ENCODE peak calls at places on chromosomes 4 and X, in nine cellular contexts. R, V, Q, Z, T, W, O, F and J are unnamed samples.

GRCh38 chrX:11756354-11757318 is 1.4 kb upstream of the MSL3 start:
- DNase-seq in R (no peak), V (no peak), Q (no peak), Z (no peak), T (no peak), W (no peak), O (no peak), F (peak), J (no peak)

GRCh38 chr4:130074096-130074495 is 978.1 kb downstream of the C4orf33 start:
- DNase-seq in R (no peak), V (peak), Q (no peak), Z (peak), T (no peak), W (peak), O (no peak), F (no peak), J (no peak)

GRCh38 chrX:12615061-12615460 is 176.2 kb upstream of the PRPS2 start:
- DNase-seq in R (no peak), V (no peak), Q (no peak), Z (no peak), T (no peak), W (no peak), O (no peak), F (no peak), J (no peak)

GRCh38 chr4:121656269-121656641 is 40.5 kb downstream of the ANXA5 start:
- DNase-seq in R (peak), V (peak), Q (no peak), Z (no peak), T (peak), W (peak), O (no peak), F (peak), J (peak)

GRCh38 chrX:78104447-78105176 is 564 bp downstream of the PGK1 start:
- DNase-seq in R (peak), V (peak), Q (no peak), Z (peak), T (no peak), W (peak), O (peak), F (peak), J (peak)

GRCh38 chr4:6771229-6771671 is 11.3 kb upstream of the KIAA0232 start:
- DNase-seq in R (no peak), V (peak), Q (no peak), Z (peak), T (no peak), W (no peak), O (no peak), F (no peak), J (no peak)

GRCh38 chrX:49116076-49116475 is 7.5 kb downstream of the GPKOW start:
- DNase-seq in R (no peak), V (no peak), Q (no peak), Z (no peak), T (no peak), W (no peak), O (no peak), F (no peak), J (no peak)

GRCh38 chrX:1308476-1308875 is 28.1 kb upstream of the IL3RA start:
- DNase-seq in R (no peak), V (no peak), Q (no peak), Z (peak), T (no peak), W (no peak), O (no peak), F (no peak), J (no peak)

GRCh38 chr4:54539500-54540029 is 118.2 kb upstream of the KIT start:
- DNase-seq in R (peak), V (peak), Q (no peak), Z (peak), T (no peak), W (peak), O (no peak), F (peak), J (peak)

GRCh38 chr4:183492791-183493221 is 12.1 kb upstream of the ING2 start:
- DNase-seq in R (no peak), V (no peak), Q (no peak), Z (no peak), T (no peak), W (no peak), O (no peak), F (peak), J (no peak)

GRCh38 chr4:41560112-41560511 is 22.2 kb downstream of the LIMCH1 start:
- DNase-seq in R (no peak), V (no peak), Q (no peak), Z (no peak), T (no peak), W (no peak), O (no peak), F (no peak), J (no peak)

GRCh38 chr4:39860804-39861203 is 116.9 kb downstream of the PDS5A start:
- DNase-seq in R (no peak), V (no peak), Q (no peak), Z (no peak), T (no peak), W (peak), O (no peak), F (no peak), J (no peak)

GRCh38 chrX:46770006-46770816 is 11.3 kb upstream of the SLC9A7 start:
- DNase-seq in R (no peak), V (no peak), Q (no peak), Z (no peak), T (no peak), W (no peak), O (no peak), F (peak), J (no peak)

GRCh38 chr4:27764526-27764837 is 903.8 kb downstream of the STIM2 start:
- DNase-seq in R (no peak), V (no peak), Q (no peak), Z (no peak), T (no peak), W (peak), O (no peak), F (no peak), J (no peak)

GRCh38 chr4:477686-478085 is 21.3 kb downstream of the ZNF721 start:
- DNase-seq in R (no peak), V (no peak), Q (no peak), Z (no peak), T (no peak), W (no peak), O (no peak), F (no peak), J (no peak)

GRCh38 chr4:53273726-53274125 is 92.1 kb downstream of the SCFD2 start:
- DNase-seq in R (no peak), V (no peak), Q (no peak), Z (no peak), T (no peak), W (no peak), O (no peak), F (peak), J (no peak)

GRCh38 chr4:148445071-148445902 is 3.1 kb upstream of the NR3C2 start:
- DNase-seq in R (peak), V (peak), Q (peak), Z (peak), T (peak), W (peak), O (peak), F (no peak), J (peak)